ENCODE peak calls at places on chromosomes 2 and 18, in five cellular contexts. D, N, Z, R and G are unnamed samples.

GRCh38 chr18:50313873-50314460 is 26.5 kb upstream of the CXXC1 start:
- DNase-seq in N (no peak), D (no peak), Z (no peak), R (no peak), G (no peak)

GRCh38 chr18:72375628-72376027 is 168.5 kb downstream of the CBLN2 start:
- DNase-seq in D (no peak), Z (peak), N (no peak), R (no peak), G (peak)

GRCh38 chr2:227472265-227473018 is 486 bp downstream of the AGFG1 start:
- DNase-seq in D (peak), R (peak), Z (no peak), N (peak), G (peak)

GRCh38 chr2:42288811-42289210 is 72.2 kb downstream of the COX7A2L start:
- DNase-seq in R (no peak), Z (no peak), N (no peak), D (no peak), G (no peak)

GRCh38 chr18:23810396-23810795 is 121.1 kb downstream of the LAMA3 start:
- DNase-seq in R (no peak), Z (no peak), N (peak), D (peak), G (no peak)

GRCh38 chr2:51620830-51621229 is 588.9 kb upstream of the NRXN1 start:
- DNase-seq in R (no peak), Z (peak), D (no peak), N (no peak), G (no peak)

GRCh38 chr18:76668119-76668518 is 154.2 kb upstream of the ZNF236 start:
- DNase-seq in D (no peak), N (no peak), R (no peak), Z (no peak), G (no peak)

GRCh38 chr2:98175811-98176210 is 88.8 kb downstream of the VWA3B start:
- DNase-seq in R (no peak), D (no peak), N (no peak), Z (no peak), G (no peak)

GRCh38 chr18:63869851-63870250 is 17.7 kb upstream of the SERPINB2 start:
- DNase-seq in D (no peak), Z (no peak), R (no peak), N (no peak), G (no peak)

GRCh38 chr18:55322176-55322735 is 265.7 kb downstream of the TCF4 start:
- DNase-seq in D (no peak), R (no peak), Z (peak), N (no peak), G (peak)

GRCh38 chr2:138267161-138267901 is 234.2 kb upstream of the SPOPL start:
- DNase-seq in D (no peak), R (no peak), Z (peak), N (no peak), G (peak)

GRCh38 chr18:7645756-7646155 is 78.6 kb downstream of the PTPRM start:
- DNase-seq in Z (no peak), N (no peak), R (no peak), D (no peak), G (no peak)

GRCh38 chr2:24919977-24920812 is at the start of gene ADCY3:
- DNase-seq in Z (no peak), N (peak), R (peak), D (peak), G (peak)

GRCh38 chr18:79789901-79790885 is 7.5 kb upstream of the KCNG2 start:
- DNase-seq in Z (no peak), N (no peak), D (no peak), R (peak), G (no peak)

GRCh38 chr2:222290691-222291484 is 7.9 kb downstream of the PAX3 start:
- DNase-seq in N (no peak), Z (peak), R (no peak), D (no peak), G (peak)

GRCh38 chr2:45839388-45840251 is 188.1 kb downstream of the PRKCE start:
- DNase-seq in D (no peak), Z (peak), R (no peak), N (no peak), G (no peak)

GRCh38 chr18:59996370-59996966 is 96.7 kb downstream of the PMAIP1 start:
- DNase-seq in R (no peak), N (no peak), D (no peak), Z (peak), G (peak)

GRCh38 chr18:28826062-28826565 is 649.2 kb upstream of the CDH2 start:
- DNase-seq in N (no peak), D (no peak), Z (no peak), R (no peak), G (no peak)

GRCh38 chr2:172943563-172943962 is 132.1 kb upstream of the MAP3K20 start:
- DNase-seq in N (peak), Z (no peak), R (no peak), D (no peak), G (no peak)

GRCh38 chr18:48997985-48998831 is 47.4 kb upstream of the SMAD7 start:
- DNase-seq in D (no peak), N (no peak), Z (peak), R (no peak), G (peak)

GRCh38 chr18:43563780-43564179 is 286.5 kb upstream of the SYT4 start:
- DNase-seq in N (no peak), R (no peak), D (no peak), Z (peak), G (no peak)

GRCh38 chr2:27713201-27713600 is 49.5 kb downstream of the SLC4A1AP start:
- DNase-seq in N (no peak), Z (no peak), D (no peak), R (no peak), G (no peak)

GRCh38 chr2:207683879-207684627 is 27.4 kb upstream of the CCNYL1 start:
- DNase-seq in R (no peak), N (no peak), D (no peak), Z (peak), G (peak)

GRCh38 chr2:211055438-211055837 is 499.0 kb downstream of the CPS1 start:
- DNase-seq in N (no peak), R (no peak), Z (no peak), D (no peak), G (peak)

GRCh38 chr18:6624271-6624670 is 105.2 kb upstream of the ARHGAP28 start:
- DNase-seq in D (no peak), Z (peak), N (no peak), R (no peak), G (peak)

GRCh38 chr18:8792688-8793316 is 87.4 kb downstream of the MTCL1 start:
- DNase-seq in D (no peak), Z (no peak), N (no peak), R (no peak), G (no peak)

GRCh38 chr18:45837283-45838070 is 12.0 kb downstream of the SIGLEC15 start:
- DNase-seq in R (no peak), D (peak), N (peak), Z (peak), G (no peak)

GRCh38 chr2:63845866-63846265 is 4.2 kb downstream of the UGP2 start:
- DNase-seq in N (no peak), R (no peak), Z (no peak), D (no peak), G (no peak)